ENCODE peak calls at places on chromosome 1, in eight cellular contexts. One of them, this sample, is unnamed.

GRCh38 chr1:246827396-246827795 is 103.2 kb downstream of the SCCPDH start:
- DNase-seq in heart left ventricle: no peak
- DNase-seq in activated naive CD4-positive, alpha-beta T cell treated with anti-CD3 and anti-CD28 coated beads, Interleukin-2, amount 50 U/mL, for 16 hours: no peak
- DNase-seq in stimulated activated effector memory CD8-positive, alpha-beta T cell treated with anti-CD3 and anti-CD28 coated beads, Interleukin-12 subunit alpha, Interleukin-12 subunit beta, amount 100 ng/mL, for 72 hours: no peak
- DNase-seq in tibial artery: no peak
- DNase-seq in neural crest cell: no peak
- DNase-seq in Peyer's patch: no peak
- DNase-seq in kidney glomerular epithelial cell: no peak
- DNase-seq in this sample: no peak

GRCh38 chr1:1023700-1024099 is 3.8 kb downstream of the AGRN start:
- DNase-seq in heart left ventricle: no peak
- DNase-seq in activated naive CD4-positive, alpha-beta T cell treated with anti-CD3 and anti-CD28 coated beads, Interleukin-2, amount 50 U/mL, for 16 hours: no peak
- DNase-seq in stimulated activated effector memory CD8-positive, alpha-beta T cell treated with anti-CD3 and anti-CD28 coated beads, Interleukin-12 subunit alpha, Interleukin-12 subunit beta, amount 100 ng/mL, for 72 hours: no peak
- DNase-seq in tibial artery: no peak
- DNase-seq in neural crest cell: no peak
- DNase-seq in Peyer's patch: no peak
- DNase-seq in kidney glomerular epithelial cell: no peak
- DNase-seq in this sample: no peak

GRCh38 chr1:31977361-31978131 is 36.1 kb upstream of the KHDRBS1 start:
- DNase-seq in heart left ventricle: no peak
- DNase-seq in activated naive CD4-positive, alpha-beta T cell treated with anti-CD3 and anti-CD28 coated beads, Interleukin-2, amount 50 U/mL, for 16 hours: no peak
- DNase-seq in stimulated activated effector memory CD8-positive, alpha-beta T cell treated with anti-CD3 and anti-CD28 coated beads, Interleukin-12 subunit alpha, Interleukin-12 subunit beta, amount 100 ng/mL, for 72 hours: no peak
- DNase-seq in tibial artery: no peak
- DNase-seq in neural crest cell: no peak
- DNase-seq in Peyer's patch: no peak
- DNase-seq in kidney glomerular epithelial cell: no peak
- DNase-seq in this sample: no peak

GRCh38 chr1:20588634-20589225 is at the start of gene CDA:
- DNase-seq in heart left ventricle: peak; percentile 33
- DNase-seq in activated naive CD4-positive, alpha-beta T cell treated with anti-CD3 and anti-CD28 coated beads, Interleukin-2, amount 50 U/mL, for 16 hours: no peak
- DNase-seq in stimulated activated effector memory CD8-positive, alpha-beta T cell treated with anti-CD3 and anti-CD28 coated beads, Interleukin-12 subunit alpha, Interleukin-12 subunit beta, amount 100 ng/mL, for 72 hours: no peak
- DNase-seq in tibial artery: peak; percentile 23
- DNase-seq in neural crest cell: no peak
- DNase-seq in Peyer's patch: no peak
- DNase-seq in kidney glomerular epithelial cell: no peak
- DNase-seq in this sample: no peak

GRCh38 chr1:215114154-215114933 is 31.8 kb downstream of the KCNK2 start:
- DNase-seq in heart left ventricle: no peak
- DNase-seq in activated naive CD4-positive, alpha-beta T cell treated with anti-CD3 and anti-CD28 coated beads, Interleukin-2, amount 50 U/mL, for 16 hours: no peak
- DNase-seq in stimulated activated effector memory CD8-positive, alpha-beta T cell treated with anti-CD3 and anti-CD28 coated beads, Interleukin-12 subunit alpha, Interleukin-12 subunit beta, amount 100 ng/mL, for 72 hours: no peak
- DNase-seq in tibial artery: no peak
- DNase-seq in neural crest cell: no peak
- DNase-seq in Peyer's patch: no peak
- DNase-seq in kidney glomerular epithelial cell: peak; percentile 90
- DNase-seq in this sample: no peak

GRCh38 chr1:77829851-77830250 is 50.4 kb downstream of the MIGA1 start:
- DNase-seq in heart left ventricle: no peak
- DNase-seq in activated naive CD4-positive, alpha-beta T cell treated with anti-CD3 and anti-CD28 coated beads, Interleukin-2, amount 50 U/mL, for 16 hours: no peak
- DNase-seq in stimulated activated effector memory CD8-positive, alpha-beta T cell treated with anti-CD3 and anti-CD28 coated beads, Interleukin-12 subunit alpha, Interleukin-12 subunit beta, amount 100 ng/mL, for 72 hours: no peak
- DNase-seq in tibial artery: no peak
- DNase-seq in neural crest cell: no peak
- DNase-seq in Peyer's patch: no peak
- DNase-seq in kidney glomerular epithelial cell: no peak
- DNase-seq in this sample: no peak

GRCh38 chr1:187570166-187570565 is 741.4 kb downstream of the PLA2G4A start:
- DNase-seq in heart left ventricle: no peak
- DNase-seq in activated naive CD4-positive, alpha-beta T cell treated with anti-CD3 and anti-CD28 coated beads, Interleukin-2, amount 50 U/mL, for 16 hours: no peak
- DNase-seq in stimulated activated effector memory CD8-positive, alpha-beta T cell treated with anti-CD3 and anti-CD28 coated beads, Interleukin-12 subunit alpha, Interleukin-12 subunit beta, amount 100 ng/mL, for 72 hours: no peak
- DNase-seq in tibial artery: no peak
- DNase-seq in neural crest cell: no peak
- DNase-seq in Peyer's patch: no peak
- DNase-seq in kidney glomerular epithelial cell: no peak
- DNase-seq in this sample: no peak

GRCh38 chr1:93576346-93576745 is 105.3 kb downstream of the BCAR3 start:
- DNase-seq in heart left ventricle: no peak
- DNase-seq in activated naive CD4-positive, alpha-beta T cell treated with anti-CD3 and anti-CD28 coated beads, Interleukin-2, amount 50 U/mL, for 16 hours: no peak
- DNase-seq in stimulated activated effector memory CD8-positive, alpha-beta T cell treated with anti-CD3 and anti-CD28 coated beads, Interleukin-12 subunit alpha, Interleukin-12 subunit beta, amount 100 ng/mL, for 72 hours: no peak
- DNase-seq in tibial artery: no peak
- DNase-seq in neural crest cell: no peak
- DNase-seq in Peyer's patch: no peak
- DNase-seq in kidney glomerular epithelial cell: no peak
- DNase-seq in this sample: no peak

GRCh38 chr1:237411621-237412020 is 369.6 kb downstream of the RYR2 start:
- DNase-seq in heart left ventricle: no peak
- DNase-seq in activated naive CD4-positive, alpha-beta T cell treated with anti-CD3 and anti-CD28 coated beads, Interleukin-2, amount 50 U/mL, for 16 hours: no peak
- DNase-seq in stimulated activated effector memory CD8-positive, alpha-beta T cell treated with anti-CD3 and anti-CD28 coated beads, Interleukin-12 subunit alpha, Interleukin-12 subunit beta, amount 100 ng/mL, for 72 hours: no peak
- DNase-seq in tibial artery: no peak
- DNase-seq in neural crest cell: no peak
- DNase-seq in Peyer's patch: no peak
- DNase-seq in kidney glomerular epithelial cell: no peak
- DNase-seq in this sample: peak; percentile 48

GRCh38 chr1:224253721-224254120 is 70.7 kb downstream of the DEGS1 start:
- DNase-seq in heart left ventricle: no peak
- DNase-seq in activated naive CD4-positive, alpha-beta T cell treated with anti-CD3 and anti-CD28 coated beads, Interleukin-2, amount 50 U/mL, for 16 hours: no peak
- DNase-seq in stimulated activated effector memory CD8-positive, alpha-beta T cell treated with anti-CD3 and anti-CD28 coated beads, Interleukin-12 subunit alpha, Interleukin-12 subunit beta, amount 100 ng/mL, for 72 hours: no peak
- DNase-seq in tibial artery: no peak
- DNase-seq in neural crest cell: no peak
- DNase-seq in Peyer's patch: no peak
- DNase-seq in kidney glomerular epithelial cell: no peak
- DNase-seq in this sample: no peak

GRCh38 chr1:89898695-89899470 is 78.1 kb downstream of the LRRC8D start:
- DNase-seq in heart left ventricle: no peak
- DNase-seq in activated naive CD4-positive, alpha-beta T cell treated with anti-CD3 and anti-CD28 coated beads, Interleukin-2, amount 50 U/mL, for 16 hours: no peak
- DNase-seq in stimulated activated effector memory CD8-positive, alpha-beta T cell treated with anti-CD3 and anti-CD28 coated beads, Interleukin-12 subunit alpha, Interleukin-12 subunit beta, amount 100 ng/mL, for 72 hours: no peak
- DNase-seq in tibial artery: no peak
- DNase-seq in neural crest cell: no peak
- DNase-seq in Peyer's patch: no peak
- DNase-seq in kidney glomerular epithelial cell: no peak
- DNase-seq in this sample: no peak

GRCh38 chr1:19169642-19170041 is 40.4 kb downstream of the UBR4 start:
- DNase-seq in heart left ventricle: no peak
- DNase-seq in activated naive CD4-positive, alpha-beta T cell treated with anti-CD3 and anti-CD28 coated beads, Interleukin-2, amount 50 U/mL, for 16 hours: no peak
- DNase-seq in stimulated activated effector memory CD8-positive, alpha-beta T cell treated with anti-CD3 and anti-CD28 coated beads, Interleukin-12 subunit alpha, Interleukin-12 subunit beta, amount 100 ng/mL, for 72 hours: no peak
- DNase-seq in tibial artery: no peak
- DNase-seq in neural crest cell: no peak
- DNase-seq in Peyer's patch: no peak
- DNase-seq in kidney glomerular epithelial cell: no peak
- DNase-seq in this sample: no peak

This sample was measured in central memory CD8-positive, alpha-beta T cell.